ENCODE peak calls at places on chromosome 19, in six cellular contexts. N is lower lobe of right lung; Y is cardiac muscle cell; W is effector memory CD4-positive, alpha-beta T cell; P is PC-9; E is ascending aorta. U is an unnamed sample.

GRCh38 chr19:31698352-31698751 is 349.1 kb upstream of the TSHZ3 start:
- DNase-seq in N (no peak), Y (no peak), W (no peak), P (no peak), E (no peak), U (no peak)

GRCh38 chr19:2208975-2209374 is 27.2 kb downstream of the PLEKHJ1 start:
- DNase-seq in N (no peak), Y (no peak), W (no peak), P (no peak), E (no peak), U (no peak)

GRCh38 chr19:28426902-28427232 is 786.1 kb downstream of the UQCRFS1 start:
- DNase-seq in N (no peak), Y (no peak), W (no peak), P (no peak), E (no peak), U (no peak)

GRCh38 chr19:38046254-38047047 is 139.4 kb downstream of the SIPA1L3 start:
- DNase-seq in N (no peak), Y (no peak), W (no peak), P (no peak), E (no peak), U (no peak)

GRCh38 chr19:2852598-2852997 is 11.3 kb downstream of the ZNF555 start:
- DNase-seq in N (no peak), Y (no peak), W (no peak), P (no peak), E (no peak), U (no peak)

GRCh38 chr19:35045667-35046300 is 4.3 kb downstream of the HPN start:
- DNase-seq in N (no peak), Y (no peak), W (no peak), P (peak; percentile 46), E (no peak), U (no peak)

GRCh38 chr19:7729831-7730285 is 2.1 kb downstream of the CLEC4G start:
- DNase-seq in N (no peak), Y (no peak), W (no peak), P (no peak), E (no peak), U (no peak)

GRCh38 chr19:2426661-2427322 is 594 bp downstream of the TIMM13 start:
- DNase-seq in N (peak; percentile 62), Y (peak; percentile 66), W (peak; percentile 32), P (no peak), E (no peak), U (no peak)

GRCh38 chr19:5547881-5548280 is 19.9 kb downstream of the TINCR start:
- DNase-seq in N (no peak), Y (peak; percentile 55), W (no peak), P (peak; percentile 48), E (no peak), U (no peak)

GRCh38 chr19:1266818-1267440 is 2.2 kb upstream of the CIRBP start:
- DNase-seq in N (peak; percentile 86), Y (peak; percentile 77), W (peak; percentile 60), P (no peak), E (peak; percentile 83), U (no peak)

GRCh38 chr19:10730932-10731331 is 13.1 kb downstream of the DNM2 start:
- DNase-seq in N (no peak), Y (no peak), W (no peak), P (no peak), E (no peak), U (no peak)

GRCh38 chr19:16571689-16572331 is 405 bp downstream of the SLC35E1 start:
- DNase-seq in N (peak; percentile 71), Y (no peak), W (no peak), P (no peak), E (no peak), U (no peak)

GRCh38 chr19:41192574-41193419 is at the start of gene CYP2S1:
- DNase-seq in N (peak; percentile 63), Y (peak; percentile 51), W (no peak), P (no peak), E (no peak), U (no peak)

GRCh38 chr19:18945297-18945696 is 4.3 kb upstream of the HOMER3 start:
- DNase-seq in N (no peak), Y (no peak), W (no peak), P (no peak), E (no peak), U (no peak)

GRCh38 chr19:44539236-44539819 is 9.9 kb upstream of the CEACAM20 start:
- DNase-seq in N (no peak), Y (no peak), W (no peak), P (no peak), E (no peak), U (no peak)

GRCh38 chr19:43782689-43783231 is 2.0 kb upstream of the KCNN4 start:
- DNase-seq in N (no peak), Y (no peak), W (no peak), P (no peak), E (no peak), U (no peak)

GRCh38 chr19:29404015-29404414 is 121.8 kb upstream of the VSTM2B start:
- DNase-seq in N (no peak), Y (no peak), W (no peak), P (no peak), E (no peak), U (no peak)

GRCh38 chr19:55546822-55547614 is 1.7 kb upstream of the SBK3 start:
- DNase-seq in N (peak; percentile 89), Y (no peak), W (no peak), P (peak; percentile 81), E (peak; percentile 94), U (peak; percentile 30)
- H3K27ac ChIP-seq in N (peak overlapping the region; percentile 53), Y (peak overlapping the region; percentile 40), W (no peak overlapping the region), P (peak overlapping the region; percentile 96), E (peak overlapping the region; percentile 77), U (no peak overlapping the region)

GRCh38 chr19:45598267-45599011 is 3.6 kb downstream of the GPR4 start:
- DNase-seq in N (no peak), Y (no peak), W (no peak), P (peak; percentile 6), E (no peak), U (no peak)
- H3K4me3 ChIP-seq in N (peak overlapping the region; percentile 39), Y (no peak overlapping the region), W (no peak overlapping the region), P (no peak overlapping the region), E (peak overlapping the region; percentile 9), U (no peak overlapping the region)

DNA sequence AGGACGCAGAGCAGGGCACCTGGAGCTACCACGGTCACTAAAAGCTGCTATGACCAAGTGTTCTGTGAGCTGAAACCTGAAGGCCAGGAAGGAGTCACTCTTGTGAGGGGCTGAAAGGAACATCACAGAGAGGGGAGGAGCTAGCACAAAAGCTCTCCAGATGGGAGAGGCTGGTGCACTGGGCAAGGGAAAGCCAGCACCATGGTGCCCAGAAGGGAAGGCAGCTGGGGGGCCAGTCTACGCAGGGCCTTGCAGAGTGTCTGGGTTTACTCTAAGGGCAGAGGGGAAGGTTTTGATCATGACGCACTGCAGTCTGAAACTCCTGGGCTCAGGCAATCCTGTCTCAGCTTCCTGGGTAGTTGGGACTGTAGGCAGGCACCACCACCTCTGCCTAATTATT is 4.1 kb upstream of the ZNF580 start:
- DNase-seq in N (no peak), Y (no peak), W (no peak), P (no peak), E (no peak), U (no peak)
- H3K27ac ChIP-seq in N (no peak overlapping the region), Y (no peak overlapping the region), W (peak overlapping the region; percentile 19), P (no peak overlapping the region), E (peak overlapping the region; percentile 22), U (no peak overlapping the region)

DNA sequence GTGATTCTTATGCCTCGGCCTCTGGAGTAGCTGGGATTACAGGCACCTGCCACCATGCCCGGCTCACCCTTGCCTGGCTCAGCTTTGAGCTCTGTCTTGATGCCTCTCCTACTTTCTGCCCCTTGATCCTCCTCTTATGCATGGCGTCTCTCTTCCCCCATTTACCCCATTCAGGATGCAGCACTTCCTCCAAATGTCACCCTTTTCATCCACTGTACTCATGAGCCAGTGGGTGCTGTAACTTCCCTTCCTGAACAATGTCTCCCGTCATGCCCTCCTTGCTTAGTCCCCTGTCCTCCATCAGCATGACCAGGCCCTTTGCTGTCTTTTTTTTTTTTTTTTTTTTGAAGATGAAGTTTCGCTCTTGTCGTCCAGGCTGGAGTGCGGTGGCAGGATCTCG is 3.4 kb upstream of the SIGLEC9 start:
- DNase-seq in N (no peak), Y (no peak), W (no peak), P (no peak), E (no peak), U (no peak)
- H3K4me3 ChIP-seq in N (no peak overlapping the region), Y (no peak overlapping the region), W (no peak overlapping the region), P (no peak overlapping the region), E (no peak overlapping the region), U (no peak overlapping the region)

U was measured in tibial nerve.